ENCODE peak calls at places on chromosomes 12 and 14, in six cellular contexts. T, Q, I, P, E and M are unnamed samples. For H3K36me3, the result is how much of the 10 kb centered on the place peaks cover.

GRCh38 chr12:38386238-38386985 is 69.8 kb downstream of the ALG10B start:
- DNase-seq in T (no peak), Q (no peak), I (no peak), P (no peak), E (no peak), M (no peak)

GRCh38 chr14:95235767-95236166 is 78.4 kb upstream of the DICER1 start:
- DNase-seq in T (no peak), Q (no peak), I (no peak), P (no peak), E (no peak), M (no peak)

GRCh38 chr14:65709576-65709975 is 297.0 kb downstream of the FUT8 start:
- DNase-seq in T (no peak), Q (no peak), I (no peak), P (no peak), E (no peak), M (no peak)

GRCh38 chr14:85528080-85528881 is 1.7 kb upstream of the FLRT2 start:
- DNase-seq in T (peak), Q (peak), I (no peak), P (no peak), E (peak), M (no peak)

GRCh38 chr14:88036422-88036821 is 31.5 kb downstream of the GPR65 start:
- DNase-seq in T (no peak), Q (no peak), I (no peak), P (no peak), E (no peak), M (no peak)

GRCh38 chr12:130620756-130621155 is 95.3 kb downstream of the RIMBP2 start:
- DNase-seq in T (no peak), Q (no peak), I (no peak), P (no peak), E (no peak), M (no peak)

GRCh38 chr14:53226553-53226952 is 73.4 kb upstream of the DDHD1 start:
- DNase-seq in T (peak), Q (no peak), I (no peak), P (no peak), E (no peak), M (no peak)

GRCh38 chr14:22384974-22385526 is 204.0 kb downstream of the DAD1 start:
- DNase-seq in T (no peak), Q (no peak), I (no peak), P (no peak), E (no peak), M (no peak)

DNA sequence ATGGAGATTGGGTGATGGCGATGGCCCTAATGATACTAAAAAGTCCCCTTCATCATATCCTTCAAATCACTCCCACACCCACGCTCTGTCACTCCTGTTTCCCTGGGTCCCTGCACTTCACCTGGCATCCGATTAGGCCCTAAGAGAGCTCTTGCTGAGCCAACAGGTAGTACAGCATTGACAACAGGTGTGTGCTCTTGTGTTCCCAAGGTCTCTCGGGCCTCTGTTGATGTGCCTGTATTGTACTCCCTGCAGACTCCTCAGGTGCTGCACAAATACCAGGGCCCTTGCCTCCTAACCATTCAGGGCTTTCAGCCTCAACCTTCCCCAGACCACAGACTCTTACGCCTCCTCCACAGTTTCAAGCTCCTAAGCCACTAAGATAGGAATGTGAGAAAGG is 25.8 kb upstream of the VDR start:
- DNase-seq in T (no peak), Q (no peak), I (no peak), P (no peak), E (no peak), M (no peak)
- H3K4me3 ChIP-seq in T (no peak), Q (no peak), I (no peak), P (no peak), E (no peak), M (no peak)

GRCh38 chr14:77069551-77069950 is 28.5 kb upstream of the CIPC start:
- DNase-seq in T (no peak), Q (no peak), I (no peak), P (no peak), E (no peak), M (no peak)

GRCh38 chr14:77066555-77067172 is 31.4 kb upstream of the CIPC start:
- DNase-seq in T (no peak), Q (no peak), I (no peak), P (no peak), E (no peak), M (no peak)

GRCh38 chr14:77065851-77066554 is 32.1 kb upstream of the CIPC start:
- DNase-seq in T (no peak), Q (no peak), I (no peak), P (no peak), E (no peak), M (no peak)

GRCh38 chr14:77068515-77069200 is 29.4 kb upstream of the CIPC start:
- DNase-seq in T (no peak), Q (no peak), I (no peak), P (no peak), E (no peak), M (no peak)

GRCh38 chr14:77067632-77068514 is 30.2 kb upstream of the CIPC start:
- DNase-seq in T (peak), Q (peak), I (peak), P (no peak), E (peak), M (no peak)
- H3K9ac ChIP-seq in T (no peak), Q (no peak), I (no peak), P (no peak), E (no peak), M (no peak)

GRCh38 chr12:103948746-103949406 is 16.8 kb upstream of the TDG start:
- DNase-seq in T (no peak), Q (no peak), I (no peak), P (no peak), E (no peak), M (no peak)
- H3K36me3 ChIP-seq in T (half or more), Q (under half), I (half or more), P (under half), E (half or more), M (half or more)

GRCh38 chr12:76420221-76420620 is 72.0 kb upstream of the BBS10 start:
- DNase-seq in T (no peak), Q (no peak), I (no peak), P (no peak), E (no peak), M (no peak)
- H3K4me3 ChIP-seq in T (no peak), Q (no peak), I (no peak), P (no peak), E (no peak), M (peak)

GRCh38 chr12:125055591-125055990 is 9.6 kb upstream of the AACS start:
- DNase-seq in T (no peak), Q (no peak), I (no peak), P (no peak), E (no peak), M (no peak)

GRCh38 chr12:125056306-125056705 is 8.9 kb upstream of the AACS start:
- DNase-seq in T (no peak), Q (no peak), I (no peak), P (no peak), E (no peak), M (no peak)

GRCh38 chr12:125053821-125054220 is 11.4 kb upstream of the AACS start:
- DNase-seq in T (no peak), Q (no peak), I (no peak), P (no peak), E (no peak), M (no peak)

GRCh38 chr12:125061229-125061628 is 4.0 kb upstream of the AACS start:
- DNase-seq in T (no peak), Q (no peak), I (no peak), P (no peak), E (no peak), M (no peak)

GRCh38 chr12:125057708-125058107 is 7.5 kb upstream of the AACS start:
- DNase-seq in T (no peak), Q (no peak), I (no peak), P (no peak), E (no peak), M (no peak)
- H3K9ac ChIP-seq in T (no peak), Q (no peak), I (no peak), P (no peak), E (no peak), M (no peak)

DNA sequence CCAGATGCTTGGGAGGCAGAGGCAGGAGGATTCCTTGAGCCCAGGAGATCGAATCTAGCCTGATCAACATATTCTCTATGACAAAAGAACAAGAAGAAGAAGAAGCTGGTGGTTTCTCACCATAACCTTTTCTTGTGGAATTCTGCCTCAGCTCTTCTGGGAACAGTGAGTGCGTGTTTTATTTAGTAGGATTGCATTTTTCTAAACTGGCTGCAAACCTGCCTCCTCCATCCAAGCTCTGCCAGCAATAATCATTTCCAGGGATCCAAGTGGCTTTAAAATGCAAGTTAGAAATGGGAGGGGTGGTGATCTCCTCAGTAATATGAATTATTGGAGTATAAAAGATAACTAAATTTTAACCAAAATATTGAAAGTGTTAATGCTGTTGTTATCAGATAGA is 46.1 kb upstream of the MMP17 start:
- DNase-seq in T (no peak), Q (no peak), I (no peak), P (no peak), E (no peak), M (no peak)
- H3K36me3 ChIP-seq in T (under half), Q (under half), I (under half), P (under half), E (half or more), M (under half)

GRCh38 chr12:55842681-55843429 is at the start of gene MMP19:
- DNase-seq in T (peak), Q (no peak), I (no peak), P (no peak), E (no peak), M (no peak)
- H3K4me3 ChIP-seq in T (peak), Q (peak), I (no peak), P (no peak), E (no peak), M (no peak)

GRCh38 chr12:6538420-6539275 is 4.3 kb downstream of the GAPDH start:
- DNase-seq in T (peak), Q (no peak), I (no peak), P (no peak), E (no peak), M (no peak)
- H3K9ac ChIP-seq in T (peak), Q (peak), I (no peak), P (peak), E (no peak), M (no peak)

GRCh38 chr12:54967461-54967860 is 17.1 kb downstream of the TESPA1 start:
- DNase-seq in T (no peak), Q (no peak), I (no peak), P (no peak), E (no peak), M (peak)
- H3K36me3 ChIP-seq in T (under half), Q (under half), I (under half), P (under half), E (under half), M (under half)